ENCODE peak calls at places on chromosomes 11 and 22, in seven cellular contexts. One of them, this sample, is unnamed.

GRCh38 chr11:33444835-33445594 is 187.8 kb downstream of the HIPK3 start:
- DNase-seq in A549: no peak
- DNase-seq in CD14-positive monocyte: no peak
- DNase-seq in fibroblast of pulmonary artery: peak
- DNase-seq in AG04450: no peak
- DNase-seq in WTC11: no peak
- DNase-seq in activated B cell treated with CpG ODN at 0.5 μM for 24 hours: no peak
- DNase-seq in this sample: no peak

GRCh38 chr11:36449566-36450390 is 60.3 kb downstream of the TRAF6 start:
- DNase-seq in A549: no peak
- DNase-seq in CD14-positive monocyte: no peak
- DNase-seq in fibroblast of pulmonary artery: peak
- DNase-seq in AG04450: no peak
- DNase-seq in WTC11: no peak
- DNase-seq in activated B cell treated with CpG ODN at 0.5 μM for 24 hours: no peak
- DNase-seq in this sample: no peak

GRCh38 chr11:6606471-6607189 is 3.1 kb downstream of the ILK start:
- DNase-seq in A549: peak
- DNase-seq in CD14-positive monocyte: no peak
- DNase-seq in fibroblast of pulmonary artery: peak
- DNase-seq in AG04450: peak
- DNase-seq in WTC11: peak
- DNase-seq in activated B cell treated with CpG ODN at 0.5 μM for 24 hours: peak
- DNase-seq in this sample: no peak

GRCh38 chr11:40274017-40274416 is 1185.4 kb downstream of the LRRC4C start:
- DNase-seq in A549: no peak
- DNase-seq in CD14-positive monocyte: no peak
- DNase-seq in fibroblast of pulmonary artery: peak
- DNase-seq in AG04450: no peak
- DNase-seq in WTC11: no peak
- DNase-seq in activated B cell treated with CpG ODN at 0.5 μM for 24 hours: no peak
- DNase-seq in this sample: no peak

GRCh38 chr22:34804588-34804987 is 261.4 kb upstream of the ISX start:
- DNase-seq in A549: no peak
- DNase-seq in CD14-positive monocyte: no peak
- DNase-seq in fibroblast of pulmonary artery: no peak
- DNase-seq in AG04450: no peak
- DNase-seq in WTC11: peak
- DNase-seq in activated B cell treated with CpG ODN at 0.5 μM for 24 hours: no peak
- DNase-seq in this sample: no peak

GRCh38 chr11:71284525-71285092 is 32.2 kb upstream of the SHANK2 start:
- DNase-seq in A549: no peak
- DNase-seq in CD14-positive monocyte: no peak
- DNase-seq in fibroblast of pulmonary artery: no peak
- DNase-seq in AG04450: no peak
- DNase-seq in WTC11: no peak
- DNase-seq in activated B cell treated with CpG ODN at 0.5 μM for 24 hours: no peak
- DNase-seq in this sample: no peak

GRCh38 chr11:725624-726202 is 19.7 kb downstream of the EPS8L2 start:
- DNase-seq in A549: no peak
- DNase-seq in CD14-positive monocyte: no peak
- DNase-seq in fibroblast of pulmonary artery: no peak
- DNase-seq in AG04450: no peak
- DNase-seq in WTC11: peak
- DNase-seq in activated B cell treated with CpG ODN at 0.5 μM for 24 hours: no peak
- DNase-seq in this sample: no peak

GRCh38 chr11:111960916-111961315 is 23.8 kb downstream of the DIXDC1 start:
- DNase-seq in A549: no peak
- DNase-seq in CD14-positive monocyte: no peak
- DNase-seq in fibroblast of pulmonary artery: no peak
- DNase-seq in AG04450: no peak
- DNase-seq in WTC11: peak
- DNase-seq in activated B cell treated with CpG ODN at 0.5 μM for 24 hours: no peak
- DNase-seq in this sample: no peak

GRCh38 chr11:76008474-76008873 is 193.5 kb downstream of the UVRAG start:
- DNase-seq in A549: no peak
- DNase-seq in CD14-positive monocyte: no peak
- DNase-seq in fibroblast of pulmonary artery: peak
- DNase-seq in AG04450: no peak
- DNase-seq in WTC11: no peak
- DNase-seq in activated B cell treated with CpG ODN at 0.5 μM for 24 hours: no peak
- DNase-seq in this sample: no peak

GRCh38 chr11:2770556-2771301 is 70.9 kb upstream of the KCNQ1OT1 start:
- DNase-seq in A549: no peak
- DNase-seq in CD14-positive monocyte: peak
- DNase-seq in fibroblast of pulmonary artery: no peak
- DNase-seq in AG04450: no peak
- DNase-seq in WTC11: peak
- DNase-seq in activated B cell treated with CpG ODN at 0.5 μM for 24 hours: peak
- DNase-seq in this sample: peak

GRCh38 chr11:8213390-8213789 is 44.6 kb upstream of the RIC3 start:
- DNase-seq in A549: no peak
- DNase-seq in CD14-positive monocyte: no peak
- DNase-seq in fibroblast of pulmonary artery: no peak
- DNase-seq in AG04450: no peak
- DNase-seq in WTC11: no peak
- DNase-seq in activated B cell treated with CpG ODN at 0.5 μM for 24 hours: no peak
- DNase-seq in this sample: peak

GRCh38 chr22:21951931-21952465 is 650 bp downstream of the PPM1F start:
- DNase-seq in A549: no peak
- DNase-seq in CD14-positive monocyte: no peak
- DNase-seq in fibroblast of pulmonary artery: peak
- DNase-seq in AG04450: peak
- DNase-seq in WTC11: peak
- DNase-seq in activated B cell treated with CpG ODN at 0.5 μM for 24 hours: no peak
- DNase-seq in this sample: no peak

GRCh38 chr11:87366766-87367405 is 329.2 kb downstream of the TMEM135 start:
- DNase-seq in A549: no peak
- DNase-seq in CD14-positive monocyte: no peak
- DNase-seq in fibroblast of pulmonary artery: no peak
- DNase-seq in AG04450: no peak
- DNase-seq in WTC11: no peak
- DNase-seq in activated B cell treated with CpG ODN at 0.5 μM for 24 hours: no peak
- DNase-seq in this sample: no peak

GRCh38 chr22:45549739-45550138 is 47.1 kb downstream of the FBLN1 start:
- DNase-seq in A549: no peak
- DNase-seq in CD14-positive monocyte: no peak
- DNase-seq in fibroblast of pulmonary artery: no peak
- DNase-seq in AG04450: no peak
- DNase-seq in WTC11: no peak
- DNase-seq in activated B cell treated with CpG ODN at 0.5 μM for 24 hours: no peak
- DNase-seq in this sample: no peak

GRCh38 chr11:78415338-78415737 is 2.3 kb downstream of the GAB2 start:
- DNase-seq in A549: no peak
- DNase-seq in CD14-positive monocyte: no peak
- DNase-seq in fibroblast of pulmonary artery: no peak
- DNase-seq in AG04450: no peak
- DNase-seq in WTC11: no peak
- DNase-seq in activated B cell treated with CpG ODN at 0.5 μM for 24 hours: no peak
- DNase-seq in this sample: no peak

GRCh38 chr11:130146797-130147196 is 12.8 kb upstream of the ST14 start:
- DNase-seq in A549: no peak
- DNase-seq in CD14-positive monocyte: peak
- DNase-seq in fibroblast of pulmonary artery: no peak
- DNase-seq in AG04450: no peak
- DNase-seq in WTC11: no peak
- DNase-seq in activated B cell treated with CpG ODN at 0.5 μM for 24 hours: no peak
- DNase-seq in this sample: no peak

GRCh38 chr11:130145328-130145812 is 14.2 kb upstream of the ST14 start:
- DNase-seq in A549: no peak
- DNase-seq in CD14-positive monocyte: no peak
- DNase-seq in fibroblast of pulmonary artery: no peak
- DNase-seq in AG04450: no peak
- DNase-seq in WTC11: no peak
- DNase-seq in activated B cell treated with CpG ODN at 0.5 μM for 24 hours: no peak
- DNase-seq in this sample: no peak

GRCh38 chr11:130144721-130145327 is 14.8 kb upstream of the ST14 start:
- DNase-seq in A549: no peak
- DNase-seq in CD14-positive monocyte: no peak
- DNase-seq in fibroblast of pulmonary artery: no peak
- DNase-seq in AG04450: no peak
- DNase-seq in WTC11: no peak
- DNase-seq in activated B cell treated with CpG ODN at 0.5 μM for 24 hours: no peak
- DNase-seq in this sample: no peak

GRCh38 chr11:130144129-130144528 is 15.5 kb upstream of the ST14 start:
- DNase-seq in A549: no peak
- DNase-seq in CD14-positive monocyte: no peak
- DNase-seq in fibroblast of pulmonary artery: no peak
- DNase-seq in AG04450: no peak
- DNase-seq in WTC11: no peak
- DNase-seq in activated B cell treated with CpG ODN at 0.5 μM for 24 hours: no peak
- DNase-seq in this sample: no peak

GRCh38 chr11:130145975-130146776 is 13.4 kb upstream of the ST14 start:
- DNase-seq in A549: peak
- DNase-seq in CD14-positive monocyte: no peak
- DNase-seq in fibroblast of pulmonary artery: no peak
- DNase-seq in AG04450: no peak
- DNase-seq in WTC11: peak
- DNase-seq in activated B cell treated with CpG ODN at 0.5 μM for 24 hours: no peak
- DNase-seq in this sample: no peak
- TF ChIP-seq CTCF in A549: peak
- TF ChIP-seq CTCF in CD14-positive monocyte: peak
- TF ChIP-seq CTCF in fibroblast of pulmonary artery: peak
- TF ChIP-seq CTCF in AG04450: peak
- TF ChIP-seq CTCF in WTC11: no peak
- TF ChIP-seq CTCF in activated B cell treated with CpG ODN at 0.5 μM for 24 hours: no peak
- TF ChIP-seq CTCF in this sample: no peak

GRCh38 chr22:42500164-42500835 is 19.3 kb downstream of the RRP7A start:
- DNase-seq in A549: peak
- DNase-seq in CD14-positive monocyte: peak
- DNase-seq in fibroblast of pulmonary artery: peak
- DNase-seq in AG04450: no peak
- DNase-seq in WTC11: peak
- DNase-seq in activated B cell treated with CpG ODN at 0.5 μM for 24 hours: peak
- DNase-seq in this sample: no peak
- TF ChIP-seq CTCF in A549: no peak
- TF ChIP-seq CTCF in CD14-positive monocyte: no peak
- TF ChIP-seq CTCF in fibroblast of pulmonary artery: no peak
- TF ChIP-seq CTCF in AG04450: no peak
- TF ChIP-seq CTCF in WTC11: no peak
- TF ChIP-seq CTCF in activated B cell treated with CpG ODN at 0.5 μM for 24 hours: no peak
- TF ChIP-seq CTCF in this sample: no peak

GRCh38 chr11:97683733-97684132 is 1293.9 kb downstream of the JRKL start:
- DNase-seq in A549: no peak
- DNase-seq in CD14-positive monocyte: no peak
- DNase-seq in fibroblast of pulmonary artery: no peak
- DNase-seq in AG04450: no peak
- DNase-seq in WTC11: peak
- DNase-seq in activated B cell treated with CpG ODN at 0.5 μM for 24 hours: no peak
- DNase-seq in this sample: no peak
- TF ChIP-seq CTCF in A549: no peak
- TF ChIP-seq CTCF in CD14-positive monocyte: no peak
- TF ChIP-seq CTCF in fibroblast of pulmonary artery: no peak
- TF ChIP-seq CTCF in AG04450: no peak
- TF ChIP-seq CTCF in WTC11: peak
- TF ChIP-seq CTCF in activated B cell treated with CpG ODN at 0.5 μM for 24 hours: no peak
- TF ChIP-seq CTCF in this sample: no peak

GRCh38 chr11:65417221-65417701 is 5.3 kb upstream of the NEAT1 start:
- DNase-seq in A549: no peak
- DNase-seq in CD14-positive monocyte: no peak
- DNase-seq in fibroblast of pulmonary artery: no peak
- DNase-seq in AG04450: no peak
- DNase-seq in WTC11: no peak
- DNase-seq in activated B cell treated with CpG ODN at 0.5 μM for 24 hours: peak
- DNase-seq in this sample: no peak

GRCh38 chr11:65415499-65416340 is 6.9 kb upstream of the NEAT1 start:
- DNase-seq in A549: no peak
- DNase-seq in CD14-positive monocyte: no peak
- DNase-seq in fibroblast of pulmonary artery: no peak
- DNase-seq in AG04450: no peak
- DNase-seq in WTC11: no peak
- DNase-seq in activated B cell treated with CpG ODN at 0.5 μM for 24 hours: peak
- DNase-seq in this sample: peak

GRCh38 chr11:65416341-65417185 is 6.0 kb upstream of the NEAT1 start:
- DNase-seq in A549: peak
- DNase-seq in CD14-positive monocyte: peak
- DNase-seq in fibroblast of pulmonary artery: peak
- DNase-seq in AG04450: no peak
- DNase-seq in WTC11: peak
- DNase-seq in activated B cell treated with CpG ODN at 0.5 μM for 24 hours: peak
- DNase-seq in this sample: peak

GRCh38 chr11:65412271-65413076 is 10.1 kb upstream of the NEAT1 start:
- DNase-seq in A549: no peak
- DNase-seq in CD14-positive monocyte: peak
- DNase-seq in fibroblast of pulmonary artery: no peak
- DNase-seq in AG04450: no peak
- DNase-seq in WTC11: peak
- DNase-seq in activated B cell treated with CpG ODN at 0.5 μM for 24 hours: no peak
- DNase-seq in this sample: peak

DNA sequence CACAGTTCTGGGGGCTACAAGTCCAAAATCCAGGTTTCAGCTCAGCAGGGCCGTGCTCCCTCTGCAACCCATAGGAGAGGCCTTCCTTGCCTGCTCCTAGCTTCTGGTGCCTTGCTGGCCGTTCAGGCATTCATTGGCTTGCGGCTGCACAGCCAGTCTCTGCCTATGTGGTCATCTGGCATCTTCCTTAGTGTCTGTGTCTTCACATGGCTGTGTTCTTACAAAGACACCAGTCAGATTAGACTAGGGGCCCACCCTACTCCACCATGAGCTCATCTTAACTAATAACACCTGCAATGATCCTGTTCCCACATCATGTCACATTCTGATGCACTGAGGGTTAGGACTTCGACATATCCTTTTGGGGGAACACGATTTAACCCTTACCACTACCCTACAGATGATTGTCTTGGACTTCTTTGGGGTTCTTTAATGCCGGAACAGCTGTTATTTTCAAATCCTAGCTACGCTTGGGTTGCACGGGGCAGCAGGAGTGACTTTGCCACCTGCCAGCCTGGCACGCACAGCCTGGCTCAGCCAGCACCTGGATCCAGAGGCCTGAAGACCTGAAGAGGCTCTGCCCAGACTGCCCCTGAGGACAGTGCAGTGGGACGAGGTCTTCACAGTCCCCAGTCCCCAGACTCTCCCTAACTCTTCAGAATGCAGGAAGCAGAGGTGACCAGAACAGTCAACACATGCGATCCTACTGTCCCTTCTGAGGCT is 7.7 kb upstream of the NEAT1 start:
- DNase-seq in A549: no peak
- DNase-seq in CD14-positive monocyte: peak
- DNase-seq in fibroblast of pulmonary artery: no peak
- DNase-seq in AG04450: no peak
- DNase-seq in WTC11: no peak
- DNase-seq in activated B cell treated with CpG ODN at 0.5 μM for 24 hours: peak
- DNase-seq in this sample: peak
- TF ChIP-seq CTCF in A549: no peak
- TF ChIP-seq CTCF in CD14-positive monocyte: no peak
- TF ChIP-seq CTCF in fibroblast of pulmonary artery: no peak
- TF ChIP-seq CTCF in AG04450: no peak
- TF ChIP-seq CTCF in WTC11: no peak
- TF ChIP-seq CTCF in activated B cell treated with CpG ODN at 0.5 μM for 24 hours: no peak
- TF ChIP-seq CTCF in this sample: no peak

GRCh38 chr11:110467556-110467955 is 37.8 kb downstream of the FDX1 start:
- DNase-seq in A549: no peak
- DNase-seq in CD14-positive monocyte: no peak
- DNase-seq in fibroblast of pulmonary artery: no peak
- DNase-seq in AG04450: no peak
- DNase-seq in WTC11: no peak
- DNase-seq in activated B cell treated with CpG ODN at 0.5 μM for 24 hours: no peak
- DNase-seq in this sample: no peak
- TF ChIP-seq CTCF in A549: no peak
- TF ChIP-seq CTCF in CD14-positive monocyte: no peak
- TF ChIP-seq CTCF in fibroblast of pulmonary artery: no peak
- TF ChIP-seq CTCF in AG04450: no peak
- TF ChIP-seq CTCF in WTC11: no peak
- TF ChIP-seq CTCF in activated B cell treated with CpG ODN at 0.5 μM for 24 hours: no peak
- TF ChIP-seq CTCF in this sample: peak

This sample was measured in chondrocyte.